ENCODE peak calls at places on chromosome 18, in four cellular contexts. Z is HepG2, P is upper lobe of left lung, S is spleen. T is an unnamed sample.

GRCh38 chr18:48990497-48991298 is 39.9 kb upstream of the SMAD7 start:
- DNase-seq in Z (peak; percentile 76), P (no peak), S (no peak), T (no peak)

GRCh38 chr18:75003089-75003488 is 205.8 kb downstream of the PTGR3 start:
- DNase-seq in Z (no peak), P (no peak), S (no peak), T (no peak)

GRCh38 chr18:28095041-28095440 is 81.9 kb downstream of the CDH2 start:
- DNase-seq in Z (no peak), P (no peak), S (no peak), T (no peak)

GRCh38 chr18:73693091-73693490 is 454.5 kb downstream of the FBXO15 start:
- DNase-seq in Z (no peak), P (no peak), S (no peak), T (no peak)

GRCh38 chr18:59802031-59802430 is 97.8 kb upstream of the PMAIP1 start:
- DNase-seq in Z (no peak), P (no peak), S (no peak), T (no peak)

GRCh38 chr18:3153107-3153704 is 66.6 kb downstream of the MYOM1 start:
- DNase-seq in Z (peak; percentile 88), P (no peak), S (no peak), T (no peak)

GRCh38 chr18:34529358-34530335 is 180.5 kb upstream of the DTNA start:
- DNase-seq in Z (no peak), P (no peak), S (no peak), T (no peak)

GRCh38 chr18:43160509-43160908 is 45.0 kb upstream of the RIT2 start:
- DNase-seq in Z (no peak), P (no peak), S (no peak), T (no peak)

GRCh38 chr18:48460929-48461583 is 51.9 kb upstream of the ZBTB7C start:
- DNase-seq in Z (no peak), P (no peak), S (no peak), T (no peak)

GRCh38 chr18:79377187-79377891 is 18.4 kb upstream of the NFATC1 start:
- DNase-seq in Z (no peak), P (no peak), S (peak; percentile 74), T (peak; percentile 52)

GRCh38 chr18:38011446-38011845 is 445.8 kb upstream of the CELF4 start:
- DNase-seq in Z (no peak), P (no peak), S (no peak), T (no peak)

GRCh38 chr18:73626221-73626620 is 521.4 kb downstream of the FBXO15 start:
- DNase-seq in Z (no peak), P (no peak), S (no peak), T (no peak)

DNA sequence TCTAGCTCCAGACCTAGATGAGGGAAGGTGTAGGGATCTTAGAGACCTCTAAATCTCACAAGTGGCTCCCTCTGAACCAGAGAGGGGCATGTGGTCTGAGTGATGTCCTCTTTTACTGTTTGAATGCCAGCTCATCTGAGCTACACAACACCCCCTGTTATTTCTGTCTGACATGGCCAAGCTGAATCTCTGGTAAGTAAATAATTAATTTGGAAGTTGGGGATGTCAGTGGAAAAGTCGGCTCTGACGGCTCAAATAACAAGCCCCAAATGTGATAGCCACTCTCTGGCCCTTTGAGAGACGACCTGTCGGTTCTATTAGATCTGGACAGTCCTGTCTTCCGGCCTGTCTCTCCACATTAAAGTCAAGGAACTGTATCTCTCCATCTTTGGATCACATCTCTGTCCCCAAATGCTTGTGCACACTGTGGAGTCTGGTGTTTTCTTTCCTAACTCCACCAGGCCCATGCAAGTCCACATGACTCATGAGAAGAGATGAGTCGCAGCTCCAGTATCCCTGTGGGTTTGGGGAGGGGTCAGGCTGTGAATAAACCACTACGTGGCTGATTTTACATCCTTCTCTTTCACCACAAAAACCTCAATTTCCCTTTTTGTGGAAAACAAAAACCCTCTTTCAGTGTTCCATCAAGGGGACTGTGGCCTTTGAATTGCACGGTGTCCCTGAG is 52.5 kb downstream of the SETBP1 start:
- DNase-seq in Z (no peak), P (no peak), S (no peak), T (no peak)
- H3K4me3 ChIP-seq in Z (no peak overlapping the region), P (no peak overlapping the region), S (no peak overlapping the region), T (no peak overlapping the region)

DNA sequence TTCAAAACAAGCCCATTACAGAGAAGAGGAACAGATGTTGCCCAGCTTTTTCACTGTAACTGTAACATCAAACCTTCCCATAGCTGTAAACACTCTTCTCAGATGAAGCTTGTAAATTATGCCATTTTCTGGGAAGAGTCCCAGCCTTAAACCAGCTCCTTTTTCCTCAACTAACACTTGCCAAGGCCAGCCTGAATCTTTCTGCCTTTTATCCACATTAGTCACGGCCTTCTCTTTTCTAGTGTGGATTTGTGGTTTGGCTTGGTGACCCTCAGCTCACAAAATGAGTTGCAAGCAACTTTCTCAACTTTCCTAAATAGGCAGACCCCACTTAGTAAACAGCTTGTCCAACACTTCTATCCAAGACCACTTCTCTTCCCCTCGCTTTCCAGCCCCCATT is 90.2 kb downstream of the CABLES1 start:
- DNase-seq in Z (no peak), P (no peak), S (no peak), T (no peak)
- TF ChIP-seq POLR2AphosphoS5 in Z (no peak), P (no peak), S (no peak), T (no peak)

GRCh38 chr18:6741290-6741689 is 11.8 kb downstream of the ARHGAP28 start:
- DNase-seq in Z (no peak), P (no peak), S (no peak), T (no peak)

GRCh38 chr18:6743988-6744387 is 14.5 kb downstream of the ARHGAP28 start:
- DNase-seq in Z (no peak), P (no peak), S (no peak), T (no peak)

GRCh38 chr18:6745504-6746031 is 16.1 kb downstream of the ARHGAP28 start:
- DNase-seq in Z (no peak), P (no peak), S (no peak), T (no peak)

GRCh38 chr18:6744816-6745455 is 15.4 kb downstream of the ARHGAP28 start:
- DNase-seq in Z (no peak), P (no peak), S (no peak), T (no peak)

DNA sequence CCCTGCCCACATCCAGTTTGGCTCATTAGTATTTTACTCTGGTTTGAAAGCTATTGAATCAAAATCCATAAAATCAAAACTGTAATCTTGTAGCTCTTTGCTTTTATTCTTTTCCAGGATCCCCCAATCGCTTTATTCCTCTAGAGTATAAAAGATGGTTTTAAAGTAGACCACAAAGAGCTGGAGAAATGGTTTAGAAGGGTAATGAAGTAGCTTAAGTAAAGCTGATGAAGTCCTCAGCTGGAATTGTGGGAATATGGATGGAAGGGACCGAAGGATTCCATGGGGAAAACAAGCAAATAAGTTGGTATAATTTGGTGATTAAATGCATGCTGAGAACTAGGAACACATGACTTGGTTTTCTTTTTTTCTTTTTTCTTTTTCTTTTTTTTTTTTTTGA is 12.3 kb downstream of the ARHGAP28 start:
- DNase-seq in Z (no peak), P (no peak), S (no peak), T (no peak)
- H3K27ac ChIP-seq in Z (no peak overlapping the region), P (peak overlapping the region; percentile 19), S (peak overlapping the region; percentile 61), T (peak overlapping the region; percentile 70)

GRCh38 chr18:70299393-70299792 is 10.5 kb downstream of the SOCS6 start:
- DNase-seq in Z (no peak), P (no peak), S (no peak), T (no peak)
- H3K4me3 ChIP-seq in Z (no peak overlapping the region), P (no peak overlapping the region), S (no peak overlapping the region), T (no peak overlapping the region)

DNA sequence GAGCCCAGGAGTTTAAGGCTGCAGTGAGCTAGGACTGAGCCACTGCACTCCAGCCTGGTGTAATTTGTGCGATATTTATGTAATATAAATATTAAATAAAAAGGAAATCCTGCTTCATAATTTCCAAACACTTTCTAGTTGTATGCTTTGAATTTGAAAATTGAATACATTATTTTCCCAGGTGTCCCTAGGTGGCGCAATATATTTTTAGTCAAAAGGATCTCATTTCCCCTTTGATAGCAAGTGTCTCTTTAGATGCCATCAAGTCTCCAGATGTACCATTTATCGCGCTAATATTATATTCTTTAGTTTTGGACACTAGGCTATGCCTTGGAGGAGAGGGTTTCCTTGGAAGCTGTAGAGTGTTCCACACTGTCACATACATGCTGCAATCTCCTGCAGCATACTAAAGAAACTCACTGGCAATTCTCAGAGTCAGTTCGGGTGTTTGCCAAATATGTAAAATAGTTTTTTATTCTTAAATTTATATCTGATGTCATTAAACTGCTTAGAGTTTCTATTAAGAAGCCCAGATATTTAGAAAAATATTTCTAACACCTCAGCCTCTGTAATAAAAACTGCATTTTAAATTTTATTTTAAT is 5.6 kb upstream of the WDR7 start:
- DNase-seq in Z (no peak), P (no peak), S (no peak), T (no peak)
- TF ChIP-seq POLR2AphosphoS5 in Z (no peak), P (no peak), S (no peak), T (no peak)

GRCh38 chr18:44324361-44324760 is 356.3 kb upstream of the SETBP1 start:
- DNase-seq in Z (no peak), P (no peak), S (no peak), T (no peak)
- H3K27ac ChIP-seq in Z (no peak overlapping the region), P (no peak overlapping the region), S (no peak overlapping the region), T (no peak overlapping the region)

GRCh38 chr18:23311346-23312103 is 141.6 kb upstream of the RIOK3 start:
- DNase-seq in Z (no peak), P (peak; percentile 28), S (no peak), T (no peak)
- H3K4me3 ChIP-seq in Z (no peak overlapping the region), P (no peak overlapping the region), S (no peak overlapping the region), T (no peak overlapping the region)

DNA sequence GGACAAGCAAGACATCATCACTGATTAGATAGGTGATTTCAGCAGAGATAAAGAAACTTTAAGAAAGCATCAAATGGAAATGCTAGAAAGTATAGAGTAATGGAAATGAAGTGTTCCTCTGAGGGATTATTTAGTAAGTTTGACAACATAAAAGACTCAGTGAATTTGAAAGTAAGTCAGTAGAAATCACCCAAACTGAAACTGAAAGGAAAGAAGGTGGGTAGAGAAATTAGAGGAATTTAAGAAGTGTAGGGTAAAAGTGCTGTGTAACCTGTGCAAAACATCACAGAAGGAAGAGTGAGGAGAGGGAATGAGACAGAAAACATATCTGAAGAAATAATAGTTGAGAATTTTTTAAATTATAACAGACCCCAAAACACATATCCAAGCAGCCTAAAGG is 343.1 kb downstream of the CBLN2 start:
- DNase-seq in Z (no peak), P (no peak), S (no peak), T (no peak)
- TF ChIP-seq POLR2AphosphoS5 in Z (no peak), P (no peak), S (no peak), T (no peak)